ENCODE peak calls at places on chromosomes 12 and 14, in five cellular contexts. X, R, D, U and H are unnamed samples.

GRCh38 chr12:46661161-46661845 is 164.5 kb downstream of the SLC38A4 start:
- DNase-seq in R (no peak), U (no peak), X (peak), D (no peak), H (no peak)

GRCh38 chr14:104341532-104342434 is 203.4 kb downstream of the KIF26A start:
- DNase-seq in D (no peak), R (peak), X (peak), U (no peak), H (peak)

GRCh38 chr12:42426733-42427132 is 100.8 kb downstream of the PPHLN1 start:
- DNase-seq in X (no peak), D (peak), R (peak), U (no peak), H (no peak)

GRCh38 chr12:124088232-124088907 is 115.4 kb downstream of the ZNF664 start:
- DNase-seq in U (no peak), D (no peak), R (no peak), X (no peak), H (no peak)

GRCh38 chr12:6573001-6573400 is 4.9 kb upstream of the NOP2 start:
- DNase-seq in D (no peak), X (no peak), U (no peak), R (no peak), H (no peak)

GRCh38 chr14:28121512-28122297 is 644.9 kb upstream of the FOXG1 start:
- DNase-seq in R (no peak), X (no peak), U (no peak), D (no peak), H (no peak)

GRCh38 chr14:72567226-72567625 is 326.7 kb downstream of the DPF3 start:
- DNase-seq in D (no peak), X (peak), R (no peak), U (no peak), H (no peak)

GRCh38 chr12:53244337-53244736 is 12.3 kb upstream of the RARG start:
- DNase-seq in R (no peak), U (no peak), X (peak), D (no peak), H (no peak)